ENCODE peak calls at places on chromosomes 2 and 18, in seven cellular contexts. M is IMR-90, V is endothelial cell of umbilical vein, Z is heart right ventricle, U is heart left ventricle, O is upper lobe of right lung, S is dorsolateral prefrontal cortex. I is an unnamed sample.

GRCh38 chr18:76572517-76573247 is 77.6 kb upstream of the ZNF516 start:
- DNase-seq in M (no peak), V (no peak), Z (no peak), U (no peak), O (no peak), S (no peak), I (no peak)

GRCh38 chr18:63198098-63198760 is 121.3 kb downstream of the BCL2 start:
- DNase-seq in M (no peak), V (no peak), Z (no peak), U (no peak), O (no peak), S (no peak), I (no peak)

GRCh38 chr18:35116784-35117318 is 75.6 kb downstream of the MAPRE2 start:
- DNase-seq in M (no peak), V (no peak), Z (no peak), U (no peak), O (no peak), S (no peak), I (no peak)

GRCh38 chr18:7805880-7806279 is 238.8 kb downstream of the PTPRM start:
- DNase-seq in M (no peak), V (no peak), Z (no peak), U (no peak), O (no peak), S (no peak), I (no peak)

GRCh38 chr2:187986392-187987105 is 305.1 kb upstream of the GULP1 start:
- DNase-seq in M (peak; percentile 38), V (peak; percentile 27), Z (no peak), U (no peak), O (no peak), S (no peak), I (no peak)

GRCh38 chr18:2417861-2418610 is 153.3 kb downstream of the METTL4 start:
- DNase-seq in M (peak; percentile 41), V (no peak), Z (no peak), U (no peak), O (no peak), S (no peak), I (no peak)

GRCh38 chr2:232237460-232237859 is 141.1 kb upstream of the ALPP start:
- DNase-seq in M (no peak), V (no peak), Z (no peak), U (no peak), O (no peak), S (no peak), I (no peak)

GRCh38 chr18:49393011-49393410 is 67.4 kb downstream of the DYM start:
- DNase-seq in M (no peak), V (no peak), Z (no peak), U (no peak), O (no peak), S (no peak), I (no peak)

GRCh38 chr2:158269143-158269542 is 167.5 kb downstream of the UPP2 start:
- DNase-seq in M (no peak), V (no peak), Z (no peak), U (no peak), O (no peak), S (no peak), I (no peak)

GRCh38 chr2:226781471-226781870 is 18.1 kb downstream of the IRS1 start:
- DNase-seq in M (no peak), V (no peak), Z (no peak), U (no peak), O (no peak), S (no peak), I (no peak)

GRCh38 chr2:121489284-121489683 is 41.4 kb upstream of the RNU4ATAC start:
- DNase-seq in M (peak; percentile 68), V (peak; percentile 9), Z (no peak), U (no peak), O (no peak), S (no peak), I (no peak)

GRCh38 chr2:236675051-236675450 is 105.4 kb downstream of the ACKR3 start:
- DNase-seq in M (peak; percentile 2), V (no peak), Z (no peak), U (no peak), O (no peak), S (no peak), I (no peak)

DNA sequence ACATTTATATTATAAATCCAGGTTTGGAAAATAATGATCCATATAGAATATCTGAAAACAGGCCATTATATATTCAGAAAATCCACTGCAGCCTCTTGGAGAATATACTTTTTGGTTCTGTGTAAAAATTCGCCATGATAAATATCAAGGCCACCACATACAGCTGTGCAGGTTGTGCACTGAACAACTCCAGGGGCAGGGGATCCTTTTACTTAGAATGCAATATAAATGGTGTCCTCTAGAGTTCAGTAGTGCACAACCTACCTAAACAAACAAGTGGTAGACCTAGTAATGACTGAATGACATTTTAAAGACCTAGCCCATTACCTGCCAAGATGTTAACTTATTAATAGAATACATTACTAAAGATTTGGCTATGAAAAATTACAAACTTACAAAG is 22.4 kb downstream of the MOGAT1 start:
- DNase-seq in M (no peak), V (peak; percentile 27), Z (no peak), U (no peak), O (no peak), S (no peak), I (no peak)
- TF ChIP-seq CTCF in M (peak; percentile 37), V (no peak), Z (peak; percentile 21), U (peak; percentile 14), O (no peak), S (no peak), I (no peak)

DNA sequence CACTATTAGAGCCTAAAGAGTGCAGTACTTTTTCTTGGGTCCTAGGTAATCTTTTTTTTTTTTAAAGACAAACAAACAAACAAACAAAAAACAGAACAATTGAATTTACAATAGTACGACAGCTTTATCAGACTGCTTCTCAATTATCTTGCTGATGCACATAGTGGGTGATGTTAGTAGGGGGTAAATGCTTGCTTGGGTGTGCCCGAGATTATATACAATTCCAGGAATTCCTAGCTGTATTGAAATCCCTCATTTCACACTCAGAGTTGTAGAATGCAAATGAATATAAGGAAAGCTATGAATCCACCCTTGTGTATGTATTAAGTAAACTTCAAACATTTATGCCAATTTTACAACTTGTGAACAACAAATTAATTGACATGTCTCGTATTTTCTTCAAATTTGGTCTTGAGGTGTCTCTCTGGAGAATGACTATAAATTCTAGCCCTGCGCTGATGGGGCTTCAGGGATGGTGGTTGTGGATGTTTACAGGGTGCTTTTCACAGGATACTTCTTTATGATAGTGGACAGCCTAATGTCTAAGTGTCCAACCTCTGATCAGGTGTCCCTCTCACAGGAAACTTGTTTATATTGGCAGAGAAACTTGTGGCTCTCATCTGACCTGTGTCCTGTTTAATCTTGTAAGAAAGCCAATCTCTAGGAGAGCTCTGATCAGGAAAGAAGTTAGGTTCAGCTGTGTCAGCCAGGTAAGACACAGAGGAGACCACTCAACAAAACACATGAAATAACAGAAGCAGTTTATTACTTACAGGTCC is 61.9 kb upstream of the SLC39A10 start:
- DNase-seq in M (no peak), V (no peak), Z (no peak), U (no peak), O (no peak), S (no peak), I (no peak)
- H3K27ac ChIP-seq in M (no peak overlapping the region), V (no peak overlapping the region), Z (no peak overlapping the region), U (no peak overlapping the region), O (no peak overlapping the region), S (no peak overlapping the region), I (no peak overlapping the region)

GRCh38 chr2:19207452-19207851 is 151.0 kb downstream of the OSR1 start:
- DNase-seq in M (no peak), V (no peak), Z (no peak), U (no peak), O (no peak), S (no peak), I (no peak)

GRCh38 chr2:19201911-19202310 is 156.5 kb downstream of the OSR1 start:
- DNase-seq in M (no peak), V (no peak), Z (no peak), U (no peak), O (no peak), S (no peak), I (no peak)

GRCh38 chr2:19208479-19209204 is 149.8 kb downstream of the OSR1 start:
- DNase-seq in M (no peak), V (no peak), Z (no peak), U (no peak), O (no peak), S (no peak), I (no peak)

GRCh38 chr2:19209575-19210341 is 148.7 kb downstream of the OSR1 start:
- DNase-seq in M (no peak), V (no peak), Z (no peak), U (no peak), O (no peak), S (no peak), I (no peak)

DNA sequence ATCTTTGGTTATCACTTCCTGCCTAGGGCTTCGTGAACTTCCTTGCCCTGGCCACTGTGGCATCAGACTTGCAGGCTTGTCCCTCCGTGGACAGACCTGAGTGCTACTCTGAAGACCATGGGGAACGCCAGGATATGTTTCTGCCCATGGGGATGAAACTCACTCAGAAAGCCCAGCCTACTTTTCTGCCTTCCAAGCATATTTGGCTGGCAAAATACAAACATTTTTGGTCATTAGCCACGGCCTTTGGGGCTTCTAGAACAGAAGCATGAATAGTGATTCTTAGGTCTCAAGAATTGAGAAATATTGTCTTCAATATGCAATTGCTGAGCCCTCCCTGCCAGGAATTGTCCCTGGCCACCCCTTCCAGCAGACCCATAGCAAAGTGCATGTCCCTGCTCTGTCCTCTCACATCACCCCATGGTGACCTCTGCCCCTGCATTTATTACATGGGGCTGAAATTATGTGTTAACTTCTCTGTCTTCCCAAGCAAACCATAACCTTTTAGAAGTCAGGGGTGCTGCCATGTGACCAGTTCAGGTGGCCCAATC is 152.4 kb downstream of the OSR1 start:
- DNase-seq in M (no peak), V (no peak), Z (no peak), U (no peak), O (no peak), S (no peak), I (no peak)
- TF ChIP-seq CTCF in M (no peak), V (no peak), Z (no peak), U (no peak), O (no peak), S (no peak), I (no peak)

GRCh38 chr2:177606636-177607035 is 214.1 kb downstream of the AGPS start:
- DNase-seq in M (peak; percentile 51), V (peak; percentile 36), Z (no peak), U (no peak), O (no peak), S (no peak), I (no peak)

GRCh38 chr2:177612651-177613050 is 220.1 kb downstream of the AGPS start:
- DNase-seq in M (no peak), V (no peak), Z (no peak), U (no peak), O (no peak), S (no peak), I (no peak)

GRCh38 chr2:177611310-177611886 is 218.8 kb downstream of the AGPS start:
- DNase-seq in M (no peak), V (no peak), Z (no peak), U (no peak), O (no peak), S (no peak), I (no peak)

GRCh38 chr2:177616066-177616465 is 223.5 kb downstream of the AGPS start:
- DNase-seq in M (no peak), V (no peak), Z (no peak), U (no peak), O (no peak), S (no peak), I (no peak)

DNA sequence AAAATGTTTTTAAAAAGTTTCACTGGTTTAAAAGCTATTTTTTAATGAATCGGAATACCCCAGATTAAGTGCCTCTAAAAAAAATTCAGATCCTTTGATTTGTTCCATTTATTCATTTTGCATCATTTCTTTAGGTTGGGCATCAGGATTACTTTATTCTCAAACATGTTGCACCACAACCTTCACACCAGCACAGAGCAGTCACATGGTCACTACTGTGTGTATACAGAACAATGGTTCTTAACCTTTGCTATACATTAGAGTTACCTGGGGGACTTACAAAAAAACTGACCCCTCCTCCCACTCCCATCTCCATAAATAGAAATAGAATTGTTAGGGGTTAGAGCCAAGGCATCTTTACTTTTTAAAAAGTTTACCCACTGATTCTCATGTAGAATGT is 218.2 kb downstream of the AGPS start:
- DNase-seq in M (no peak), V (no peak), Z (no peak), U (no peak), O (no peak), S (no peak), I (no peak)
- H3K27ac ChIP-seq in M (no peak overlapping the region), V (no peak overlapping the region), Z (no peak overlapping the region), U (no peak overlapping the region), O (peak overlapping the region; percentile 25), S (no peak overlapping the region), I (no peak overlapping the region)

I was measured in colonic mucosa.